ENCODE peak calls at places on chromosomes 12 and 14, in five cellular contexts. W is GM12864, Z is Caco-2, X is hepatocyte, M is body of pancreas. L is an unnamed sample.

GRCh38 chr14:79074501-79074900 is 904.3 kb downstream of the NRXN3 start:
- DNase-seq in W (no peak), Z (no peak), X (no peak), M (no peak), L (no peak)

GRCh38 chr12:44015333-44015941 is 179.6 kb downstream of the TMEM117 start:
- DNase-seq in W (peak), Z (no peak), X (peak), M (no peak), L (no peak)

GRCh38 chr14:92392726-92393125 is 69.8 kb downstream of the SLC24A4 start:
- DNase-seq in W (no peak), Z (no peak), X (no peak), M (no peak), L (no peak)

GRCh38 chr14:70722418-70722817 is 80.7 kb downstream of the TTC9 start:
- DNase-seq in W (no peak), Z (no peak), X (no peak), M (no peak), L (no peak)

GRCh38 chr12:124125472-124125871 is 152.5 kb downstream of the ZNF664 start:
- DNase-seq in W (peak), Z (no peak), X (no peak), M (no peak), L (no peak)

GRCh38 chr12:114657597-114657920 is 26.4 kb downstream of the TBX3 start:
- DNase-seq in W (no peak), Z (no peak), X (no peak), M (no peak), L (no peak)

GRCh38 chr14:32938719-32939253 is at the start of gene NPAS3:
- DNase-seq in W (no peak), Z (no peak), X (peak), M (peak), L (no peak)

GRCh38 chr12:132490481-132491348 is 764 bp downstream of the FBRSL1 start:
- DNase-seq in W (no peak), Z (no peak), X (peak), M (peak), L (peak)

GRCh38 chr12:26614217-26614616 is 218.8 kb downstream of the ITPR2 start:
- DNase-seq in W (no peak), Z (no peak), X (peak), M (peak), L (no peak)

GRCh38 chr12:99265648-99266047 is 381.9 kb upstream of the GARIN6 start:
- DNase-seq in W (no peak), Z (no peak), X (no peak), M (no peak), L (no peak)

GRCh38 chr14:94816113-94816512 is 46.2 kb upstream of the GSC start:
- DNase-seq in W (no peak), Z (no peak), X (no peak), M (no peak), L (no peak)

GRCh38 chr14:33271216-33271615 is 332.5 kb downstream of the NPAS3 start:
- DNase-seq in W (no peak), Z (no peak), X (no peak), M (no peak), L (no peak)

GRCh38 chr14:104705340-104706047 is 16.1 kb downstream of the INF2 start:
- DNase-seq in W (no peak), Z (no peak), X (no peak), M (no peak), L (no peak)

GRCh38 chr12:53236443-53237111 is 4.6 kb upstream of the RARG start:
- DNase-seq in W (no peak), Z (no peak), X (no peak), M (no peak), L (no peak)

GRCh38 chr14:90446405-90446804 is 49.6 kb downstream of the CALM1 start:
- DNase-seq in W (no peak), Z (no peak), X (no peak), M (no peak), L (no peak)

GRCh38 chr14:90696728-90697127 is 119.5 kb downstream of the TTC7B start:
- DNase-seq in W (no peak), Z (no peak), X (no peak), M (no peak), L (no peak)

GRCh38 chr12:75827061-75827460 is 204.5 kb downstream of the PHLDA1 start:
- DNase-seq in W (no peak), Z (no peak), X (no peak), M (no peak), L (no peak)

GRCh38 chr12:47397664-47398281 is 308.1 kb downstream of the RPAP3 start:
- DNase-seq in W (no peak), Z (peak), X (no peak), M (no peak), L (peak)

GRCh38 chr12:46774011-46774633 is 51.7 kb downstream of the SLC38A4 start:
- DNase-seq in W (no peak), Z (no peak), X (no peak), M (no peak), L (no peak)

GRCh38 chr12:69240625-69240984 is 1.2 kb downstream of the CPSF6 start:
- DNase-seq in W (peak), Z (no peak), X (peak), M (no peak), L (no peak)

GRCh38 chr12:90043264-90043663 is 334.6 kb upstream of the ATP2B1 start:
- DNase-seq in W (no peak), Z (no peak), X (peak), M (no peak), L (no peak)

GRCh38 chr12:117316336-117316735 is 45.1 kb downstream of the NOS1 start:
- DNase-seq in W (no peak), Z (no peak), X (no peak), M (no peak), L (no peak)

GRCh38 chr14:69519253-69519661 is 34.7 kb downstream of the PLEKHD1 start:
- DNase-seq in W (no peak), Z (peak), X (peak), M (no peak), L (no peak)

GRCh38 chr14:67335781-67336180 is 23.8 kb downstream of the ATP6V1D start:
- DNase-seq in W (peak), Z (no peak), X (peak), M (no peak), L (no peak)

GRCh38 chr12:89454080-89454848 is 70.3 kb downstream of the GALNT4 start:
- DNase-seq in W (no peak), Z (no peak), X (no peak), M (no peak), L (no peak)

GRCh38 chr12:124581299-124581698 is 13.9 kb upstream of the NCOR2 start:
- DNase-seq in W (no peak), Z (no peak), X (no peak), M (no peak), L (no peak)

GRCh38 chr14:42222924-42223471 is 616.3 kb downstream of the LRFN5 start:
- DNase-seq in W (peak), Z (no peak), X (peak), M (no peak), L (no peak)

GRCh38 chr12:28506271-28506670 is 316.0 kb downstream of the CCDC91 start:
- DNase-seq in W (no peak), Z (no peak), X (no peak), M (no peak), L (no peak)

GRCh38 chr14:29925736-29926135 is 1.9 kb downstream of the PRKD1 start:
- DNase-seq in W (no peak), Z (no peak), X (no peak), M (no peak), L (no peak)

GRCh38 chr14:88948199-88948598 is 123.7 kb downstream of the TTC8 start:
- DNase-seq in W (no peak), Z (no peak), X (no peak), M (no peak), L (no peak)

GRCh38 chr12:83841620-83842019 is 1071.0 kb downstream of the SLC6A15 start:
- DNase-seq in W (no peak), Z (no peak), X (no peak), M (no peak), L (no peak)

GRCh38 chr14:99654235-99655000 is 9.5 kb downstream of the HHIPL1 start:
- DNase-seq in W (no peak), Z (no peak), X (peak), M (peak), L (no peak)

GRCh38 chr14:56207626-56208297 is 89.6 kb downstream of the PELI2 start:
- DNase-seq in W (no peak), Z (no peak), X (peak), M (no peak), L (no peak)

GRCh38 chr12:70849265-70849960 is 71.1 kb downstream of the PTPRR start:
- DNase-seq in W (no peak), Z (no peak), X (peak), M (no peak), L (no peak)

GRCh38 chr12:114863911-114864310 is 179.9 kb upstream of the TBX3 start:
- DNase-seq in W (no peak), Z (no peak), X (no peak), M (no peak), L (no peak)

GRCh38 chr14:54503476-54503875 is 6.2 kb upstream of the CGRRF1 start:
- DNase-seq in W (no peak), Z (no peak), X (peak), M (no peak), L (no peak)

GRCh38 chr14:41873379-41874034 is 266.8 kb downstream of the LRFN5 start:
- DNase-seq in W (no peak), Z (no peak), X (no peak), M (no peak), L (no peak)

GRCh38 chr12:108271951-108272729 is 67.0 kb downstream of the CMKLR1 start:
- DNase-seq in W (no peak), Z (no peak), X (no peak), M (no peak), L (no peak)

GRCh38 chr12:106301611-106302321 is 767 bp upstream of the TCP11L2 start:
- DNase-seq in W (peak), Z (peak), X (peak), M (peak), L (peak)

GRCh38 chr14:61145258-61145902 is 135.8 kb downstream of the TMEM30B start:
- DNase-seq in W (no peak), Z (no peak), X (peak), M (no peak), L (no peak)

GRCh38 chr14:61147898-61148549 is 133.1 kb downstream of the TMEM30B start:
- DNase-seq in W (no peak), Z (no peak), X (no peak), M (no peak), L (peak)

GRCh38 chr14:61146896-61147295 is 134.2 kb downstream of the TMEM30B start:
- DNase-seq in W (no peak), Z (no peak), X (no peak), M (no peak), L (no peak)

GRCh38 chr14:61147369-61147897 is 133.7 kb downstream of the TMEM30B start:
- DNase-seq in W (no peak), Z (no peak), X (no peak), M (no peak), L (no peak)

DNA sequence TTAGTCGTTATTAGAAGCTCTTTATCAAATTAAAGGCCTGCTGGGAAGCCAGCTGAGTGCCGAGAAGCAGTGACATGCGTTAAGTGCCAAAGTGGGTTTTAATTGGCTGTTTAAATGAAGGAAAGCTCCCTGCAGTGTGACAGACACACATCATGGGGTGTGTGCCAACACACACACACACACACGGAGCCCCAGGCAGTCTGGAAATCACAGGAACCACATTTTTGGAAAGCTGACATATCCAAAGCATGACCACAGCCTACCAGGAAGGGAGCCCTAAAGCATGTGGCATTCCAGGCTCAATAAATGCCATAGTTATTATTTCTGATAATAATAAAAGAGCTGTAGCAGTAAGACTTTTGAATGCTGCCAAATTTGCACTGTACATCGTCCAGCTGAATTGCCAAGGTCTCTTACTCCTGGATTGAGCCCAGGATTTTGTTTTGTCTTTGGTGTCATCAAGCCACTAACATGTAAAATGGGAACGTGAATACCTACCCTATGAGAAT is 135.2 kb downstream of the TMEM30B start:
- DNase-seq in W (no peak), Z (no peak), X (peak), M (no peak), L (no peak)
- H3K4me3 ChIP-seq in W (no peak), Z (no peak), X (no peak), M (no peak), L (no peak)

GRCh38 chr12:58421990-58422389 is 480.6 kb downstream of the ATP23 start:
- DNase-seq in W (no peak), Z (no peak), X (no peak), M (no peak), L (no peak)

GRCh38 chr12:58419905-58420304 is 478.5 kb downstream of the ATP23 start:
- DNase-seq in W (no peak), Z (no peak), X (no peak), M (no peak), L (no peak)

GRCh38 chr12:58424735-58425379 is 483.5 kb downstream of the ATP23 start:
- DNase-seq in W (no peak), Z (no peak), X (no peak), M (no peak), L (no peak)

GRCh38 chr12:58420496-58420895 is 479.1 kb downstream of the ATP23 start:
- DNase-seq in W (no peak), Z (no peak), X (no peak), M (no peak), L (peak)

DNA sequence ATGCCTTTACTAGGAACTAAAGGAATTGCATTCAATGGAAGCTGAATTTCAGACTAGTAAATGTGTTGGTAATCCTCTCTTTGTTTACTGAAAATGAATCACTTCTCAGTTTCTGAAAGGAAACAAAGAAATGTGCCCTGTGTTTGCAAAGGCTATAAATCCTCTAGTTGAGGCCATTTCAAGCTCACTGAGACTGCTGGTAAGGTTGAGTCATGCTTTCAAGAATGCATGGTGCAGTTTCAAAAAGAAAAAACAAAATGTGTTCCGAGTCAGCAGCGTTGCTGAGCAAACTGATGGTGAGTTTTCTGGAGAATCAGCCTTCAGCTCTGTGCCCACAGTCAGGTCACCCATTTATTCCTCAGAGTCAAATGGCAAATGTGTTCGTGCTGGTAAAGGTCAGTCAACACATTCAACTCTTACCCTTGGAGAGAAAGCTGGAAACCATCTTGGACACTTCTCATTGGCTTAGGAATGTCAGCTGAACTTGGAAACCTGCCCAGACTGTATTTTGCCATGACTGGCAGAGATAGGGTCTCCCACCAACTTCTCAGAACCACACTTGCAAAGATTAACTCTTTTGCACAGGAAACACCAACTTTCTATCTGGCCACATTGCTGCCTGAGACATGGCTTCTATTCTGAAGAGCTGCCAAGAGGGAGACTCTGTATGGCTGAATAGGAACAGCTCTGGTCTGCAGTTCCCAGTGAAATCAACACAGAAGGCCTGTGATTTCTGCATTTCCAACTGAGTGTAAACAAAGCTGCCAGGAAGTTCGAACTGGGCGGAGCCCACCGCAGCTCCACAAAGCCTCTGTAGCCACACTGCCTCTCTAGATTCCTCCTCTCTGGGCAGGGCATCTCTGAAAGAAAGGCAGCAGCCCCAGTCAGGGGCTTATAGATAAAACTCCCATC is 484.4 kb downstream of the ATP23 start:
- DNase-seq in W (peak), Z (peak), X (peak), M (no peak), L (peak)
- H3K4me3 ChIP-seq in W (peak), Z (no peak), X (no peak), M (no peak), L (peak)

GRCh38 chr12:92796650-92797049 is 93.9 kb downstream of the PLEKHG7 start:
- DNase-seq in W (no peak), Z (no peak), X (no peak), M (no peak), L (no peak)

DNA sequence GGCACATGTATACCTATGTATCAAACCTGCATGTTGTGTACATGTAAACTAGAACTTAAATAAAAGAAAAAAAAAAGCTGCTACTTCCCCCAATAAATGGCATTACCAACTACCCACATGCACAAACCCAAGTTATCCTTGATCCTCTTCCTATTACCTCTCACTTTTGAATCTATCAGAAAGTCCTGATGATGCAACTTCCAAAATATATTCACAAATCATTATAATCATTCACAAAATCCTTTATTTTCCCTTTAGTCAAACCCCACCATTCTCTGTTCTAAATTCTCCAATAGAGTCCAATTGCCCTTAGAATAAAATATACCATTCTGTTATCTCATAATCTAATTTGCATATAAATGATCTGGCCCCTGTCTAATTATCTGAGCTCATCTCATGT is 92.0 kb downstream of the PLEKHG7 start:
- DNase-seq in W (no peak), Z (no peak), X (no peak), M (no peak), L (no peak)
- H3K4me3 ChIP-seq in W (no peak), Z (no peak), X (no peak), M (no peak), L (no peak)

DNA sequence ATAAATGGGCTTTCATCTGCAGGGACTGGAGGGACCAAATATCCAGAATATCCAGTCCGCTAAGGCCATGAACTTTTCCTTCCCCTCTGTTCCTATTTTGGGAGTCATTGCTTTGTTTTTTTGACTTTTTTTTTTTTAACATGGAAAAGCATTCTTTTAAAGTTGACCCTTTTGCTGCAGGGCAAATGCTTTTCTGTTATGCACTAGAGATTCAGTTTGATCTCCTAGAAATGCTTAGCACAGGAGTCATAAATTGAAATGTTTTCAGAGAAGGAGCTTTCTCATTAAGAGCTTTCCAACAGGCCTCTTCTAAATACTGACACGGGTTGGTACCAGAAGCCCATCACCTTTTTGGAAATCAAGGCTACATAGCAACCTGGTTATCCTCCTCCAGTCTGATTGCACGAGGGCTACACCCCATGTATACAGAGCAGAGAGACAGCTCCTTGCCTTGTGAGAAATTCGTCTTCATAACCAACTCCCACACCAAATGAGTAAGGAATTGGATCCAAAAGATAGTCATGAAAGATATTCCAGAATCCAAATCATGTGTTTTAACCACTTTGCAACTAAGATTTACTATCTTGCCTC is 389.6 kb downstream of the ZFP36L1 start:
- DNase-seq in W (no peak), Z (no peak), X (no peak), M (no peak), L (no peak)
- H3K4me3 ChIP-seq in W (peak), Z (no peak), X (no peak), M (no peak), L (no peak)

DNA sequence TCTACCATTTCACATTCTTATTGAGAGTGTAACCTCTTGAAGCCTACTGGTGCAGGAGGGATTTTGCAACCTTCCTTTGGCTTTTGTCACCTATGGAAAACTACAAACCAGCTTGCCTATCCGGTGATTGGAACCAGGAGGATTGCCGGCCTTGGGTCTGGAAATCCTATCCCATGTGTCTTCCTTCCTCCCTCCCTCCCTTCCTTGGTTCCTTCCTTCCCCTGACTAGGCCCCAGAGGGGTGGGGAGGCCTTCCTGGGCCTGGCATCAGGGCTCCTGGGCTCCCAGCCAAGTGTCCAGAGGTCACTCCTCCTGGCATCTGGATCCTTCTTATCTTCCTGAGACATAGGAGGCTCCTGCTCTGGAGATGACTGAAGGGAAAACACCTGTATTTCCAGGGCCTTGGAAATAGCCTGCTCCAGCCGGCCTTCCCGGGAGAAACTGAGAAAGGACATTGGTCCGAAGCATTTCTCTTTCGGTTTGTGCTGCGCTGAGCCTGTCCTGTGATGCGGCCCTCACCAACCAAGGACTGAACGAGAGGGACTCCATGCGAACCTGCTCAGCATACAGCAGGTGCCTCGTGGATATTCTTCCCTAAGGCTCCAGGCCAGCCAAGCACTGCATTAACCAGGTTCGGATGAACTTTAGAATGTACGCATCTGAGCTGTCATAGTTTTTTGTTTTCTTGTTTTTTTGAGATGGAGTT is 43.4 kb downstream of the PSMA6 start:
- DNase-seq in W (no peak), Z (no peak), X (peak), M (peak), L (peak)
- H3K4me3 ChIP-seq in W (no peak), Z (no peak), X (no peak), M (no peak), L (peak)

L was measured in PC-9.